ENCODE peak calls at places on chromosomes 16 and 17, in seven cellular contexts. O, W, T, M, Y, C and K are unnamed samples. For H3K4me1, the result is how much of the 10 kb centered on the place peaks cover.

GRCh38 chr16:85377388-85378144 is 235.6 kb upstream of the GSE1 start:
- DNase-seq in M (no peak), C (no peak), T (no peak), O (no peak), Y (no peak), W (no peak), K (no peak)

GRCh38 chr16:57528499-57529323 is 7.7 kb downstream of the CCDC102A start:
- DNase-seq in Y (peak), M (no peak), O (no peak), W (no peak), C (peak), T (no peak), K (peak)

GRCh38 chr17:15238064-15238463 is 27.1 kb downstream of the PMP22 start:
- DNase-seq in M (no peak), C (no peak), T (no peak), O (no peak), Y (no peak), W (no peak), K (no peak)

GRCh38 chr16:46996391-46996790 is 22.9 kb upstream of the DNAJA2 start:
- DNase-seq in T (no peak), C (no peak), O (no peak), Y (no peak), W (no peak), M (no peak), K (no peak)

GRCh38 chr16:54265558-54266213 is 20.9 kb downstream of the IRX3 start:
- DNase-seq in M (no peak), Y (no peak), C (no peak), W (no peak), O (no peak), T (no peak), K (peak)

GRCh38 chr17:50063516-50064252 is 7.8 kb downstream of the ITGA3 start:
- DNase-seq in O (no peak), W (no peak), C (no peak), T (no peak), Y (no peak), M (no peak), K (no peak)

GRCh38 chr17:70313031-70313430 is 143.7 kb downstream of the KCNJ2 start:
- DNase-seq in O (no peak), Y (no peak), C (no peak), T (no peak), M (no peak), W (no peak), K (no peak)

GRCh38 chr16:74451951-74452758 is 30.9 kb upstream of the CLEC18B start:
- DNase-seq in M (peak), W (no peak), C (no peak), O (no peak), T (no peak), Y (no peak), K (no peak)

GRCh38 chr17:69572747-69573146 is 158.2 kb downstream of the MAP2K6 start:
- DNase-seq in T (no peak), Y (no peak), M (no peak), C (no peak), O (no peak), W (no peak), K (no peak)

GRCh38 chr16:19188406-19188805 is 20.4 kb downstream of the SYT17 start:
- DNase-seq in O (no peak), W (no peak), M (peak), T (no peak), Y (no peak), C (no peak), K (no peak)

GRCh38 chr17:2889256-2889655 is 93.0 kb downstream of the RAP1GAP2 start:
- DNase-seq in Y (peak), O (no peak), C (no peak), M (no peak), W (no peak), T (no peak), K (no peak)

GRCh38 chr17:50108556-50108955 is 13.4 kb downstream of the PDK2 start:
- DNase-seq in O (no peak), M (no peak), T (no peak), C (no peak), W (no peak), Y (no peak), K (no peak)

GRCh38 chr17:64216385-64217248 is 46.4 kb downstream of the TEX2 start:
- DNase-seq in M (peak), O (no peak), Y (peak), C (no peak), T (peak), W (peak), K (peak)

GRCh38 chr17:10073026-10073425 is 125.4 kb downstream of the GAS7 start:
- DNase-seq in T (no peak), C (peak), W (no peak), M (no peak), Y (no peak), O (no peak), K (no peak)

GRCh38 chr16:47695746-47696145 is 234.6 kb downstream of the PHKB start:
- DNase-seq in O (no peak), Y (no peak), C (no peak), W (no peak), T (no peak), M (peak), K (no peak)

GRCh38 chr16:11576427-11577289 is 10.1 kb downstream of the LITAF start:
- DNase-seq in O (no peak), C (no peak), W (no peak), Y (no peak), M (no peak), T (peak), K (no peak)

GRCh38 chr16:58306327-58306726 is 11.5 kb upstream of the PRSS54 start:
- DNase-seq in T (peak), M (peak), Y (peak), W (no peak), C (no peak), O (no peak), K (no peak)

GRCh38 chr17:77772461-77772897 is 186.0 kb upstream of the TNRC6C start:
- DNase-seq in T (peak), C (no peak), M (peak), O (peak), W (peak), Y (peak), K (peak)

GRCh38 chr16:57985204-57986121 is 14.5 kb upstream of the CNGB1 start:
- DNase-seq in T (peak), O (no peak), C (peak), M (peak), Y (peak), W (no peak), K (no peak)

GRCh38 chr16:53061701-53062159 is 6.9 kb downstream of the CHD9 start:
- DNase-seq in C (no peak), Y (no peak), W (no peak), T (peak), O (no peak), M (no peak), K (peak)

GRCh38 chr16:72149676-72150464 is 22.1 kb downstream of the PMFBP1 start:
- DNase-seq in M (no peak), W (no peak), T (no peak), Y (no peak), C (no peak), O (no peak), K (no peak)

GRCh38 chr16:73853968-73854367 is 442.6 kb upstream of the PSMD7 start:
- DNase-seq in W (no peak), T (no peak), O (no peak), C (no peak), M (no peak), Y (no peak), K (no peak)

GRCh38 chr16:23209606-23210005 is 27.1 kb downstream of the SCNN1G start:
- DNase-seq in W (no peak), O (no peak), C (no peak), T (no peak), Y (peak), M (no peak), K (no peak)

GRCh38 chr16:50295541-50296132 is 29.3 kb downstream of the ADCY7 start:
- DNase-seq in W (no peak), O (no peak), C (no peak), Y (no peak), M (no peak), T (no peak), K (peak)

GRCh38 chr17:55577687-55578086 is 66.4 kb upstream of the SMIM36 start:
- DNase-seq in W (no peak), M (no peak), C (no peak), T (peak), Y (no peak), O (no peak), K (no peak)

DNA sequence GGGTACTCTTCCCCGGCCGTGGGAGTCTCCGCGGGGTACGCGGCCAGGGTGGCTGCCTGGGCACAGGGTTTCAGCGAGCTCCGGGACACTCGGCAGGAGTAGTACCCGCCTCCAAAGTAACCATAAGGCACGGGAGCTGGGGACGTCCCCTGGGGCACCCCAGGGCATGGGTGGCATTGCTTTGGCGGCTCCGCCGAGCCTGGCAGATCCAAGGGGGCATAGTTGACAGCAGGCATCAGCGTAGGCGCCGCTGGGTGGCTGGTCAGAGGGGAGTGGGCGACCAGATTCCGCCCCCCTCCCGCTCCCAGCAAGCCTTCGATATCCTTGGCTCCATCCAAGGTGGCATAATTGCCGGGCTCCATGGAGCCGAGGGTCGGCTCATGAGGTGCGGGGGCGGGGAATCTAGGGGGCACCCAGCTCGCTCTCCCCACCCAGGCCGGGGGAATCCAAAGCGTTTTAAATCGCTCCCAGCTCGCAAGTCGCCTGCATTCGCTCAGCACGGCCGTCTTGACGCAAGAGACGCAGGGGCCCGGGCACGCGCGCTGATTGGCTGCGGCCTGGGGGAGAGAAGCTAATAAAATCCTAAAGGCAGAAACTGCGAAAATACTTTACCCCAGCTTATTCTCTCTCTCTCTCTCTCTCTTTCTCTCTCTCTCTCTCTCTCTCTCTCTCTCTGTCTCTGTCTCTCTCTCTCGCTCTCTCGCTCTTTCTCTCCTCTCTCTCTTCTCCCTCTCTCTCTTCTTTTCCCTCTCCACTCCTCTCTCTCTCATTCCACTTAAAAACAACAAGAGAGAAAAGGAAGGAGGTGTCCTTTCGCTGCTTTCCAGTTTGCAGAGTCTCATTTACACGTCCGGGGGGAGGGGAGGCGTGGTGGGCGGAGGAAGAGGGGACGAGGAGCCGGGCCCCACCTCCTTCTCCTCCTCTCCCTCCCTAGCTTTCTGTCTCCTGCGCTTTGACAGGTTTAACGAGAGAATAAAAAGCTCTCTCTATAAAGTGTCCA is at the start of gene HOXB13:
- DNase-seq in W (no peak), C (peak), Y (no peak), O (no peak), M (peak), T (no peak), K (no peak)
- TF ChIP-seq POLR2A in W (no peak), C (peak), Y (no peak), O (no peak), M (no peak), T (no peak), K (no peak)

DNA sequence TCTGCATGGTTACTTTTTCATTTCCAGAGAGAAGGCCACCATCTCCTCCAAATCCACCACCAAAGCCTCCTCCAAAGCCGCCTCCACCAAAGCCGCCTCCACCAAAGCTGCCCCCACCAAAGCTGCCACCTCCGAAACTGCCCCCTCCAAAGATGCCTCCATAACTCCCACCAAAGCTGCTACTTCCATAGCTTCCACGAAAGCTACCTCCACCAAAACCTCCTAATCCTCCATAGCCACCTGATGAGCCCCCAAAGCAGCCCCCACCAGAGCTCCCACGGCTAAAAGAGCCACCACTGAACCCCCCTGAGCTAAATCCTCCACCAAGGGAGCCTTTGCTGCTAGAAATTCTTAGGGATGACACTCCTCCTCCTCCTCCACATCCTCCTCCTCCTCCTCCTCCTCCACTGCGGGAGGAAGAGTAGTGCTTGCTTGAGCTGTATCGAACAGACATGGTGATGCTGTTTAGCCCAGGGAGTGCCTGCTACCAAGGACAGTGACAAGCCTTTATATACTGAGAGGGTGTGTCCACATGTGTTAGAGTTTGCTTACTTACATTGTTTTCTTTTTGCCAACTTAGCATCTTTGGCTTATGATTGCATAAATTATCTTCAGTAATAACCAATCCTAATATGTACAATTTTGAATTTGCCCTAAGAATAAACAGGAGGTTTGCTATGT is at the start of gene KRT10:
- DNase-seq in C (no peak), W (no peak), O (no peak), T (no peak), Y (no peak), M (no peak), K (no peak)
- H3K4me3 ChIP-seq in C (no peak), W (no peak), O (no peak), T (no peak), Y (no peak), M (no peak), K (no peak)

GRCh38 chr16:70705056-70705455 is 19.2 kb upstream of the MTSS2 start:
- DNase-seq in O (no peak), Y (no peak), W (no peak), T (no peak), M (no peak), C (no peak), K (no peak)

GRCh38 chr16:70703041-70703834 is 17.4 kb upstream of the MTSS2 start:
- DNase-seq in C (peak), Y (peak), M (no peak), T (no peak), O (no peak), W (no peak), K (no peak)

GRCh38 chr16:70702624-70703023 is 16.8 kb upstream of the MTSS2 start:
- DNase-seq in M (no peak), T (no peak), O (no peak), C (no peak), Y (no peak), W (no peak), K (no peak)

GRCh38 chr16:70704586-70704985 is 18.7 kb upstream of the MTSS2 start:
- DNase-seq in W (no peak), Y (no peak), C (no peak), O (no peak), T (no peak), M (no peak), K (no peak)

GRCh38 chr16:70703835-70704381 is 18.1 kb upstream of the MTSS2 start:
- DNase-seq in O (no peak), M (no peak), W (no peak), T (no peak), C (no peak), Y (no peak), K (no peak)
- H3K4me1 ChIP-seq in O (under half), M (under half), W (half or more), T (under half), C (half or more), Y (half or more), K (under half)

GRCh38 chr17:17751996-17752821 is 71.0 kb downstream of the RAI1 start:
- DNase-seq in W (peak), T (peak), O (peak), C (peak), Y (peak), M (peak), K (peak)
- TF ChIP-seq POLR2A in W (peak), T (peak), O (peak), C (no peak), Y (peak), M (peak), K (peak)

DNA sequence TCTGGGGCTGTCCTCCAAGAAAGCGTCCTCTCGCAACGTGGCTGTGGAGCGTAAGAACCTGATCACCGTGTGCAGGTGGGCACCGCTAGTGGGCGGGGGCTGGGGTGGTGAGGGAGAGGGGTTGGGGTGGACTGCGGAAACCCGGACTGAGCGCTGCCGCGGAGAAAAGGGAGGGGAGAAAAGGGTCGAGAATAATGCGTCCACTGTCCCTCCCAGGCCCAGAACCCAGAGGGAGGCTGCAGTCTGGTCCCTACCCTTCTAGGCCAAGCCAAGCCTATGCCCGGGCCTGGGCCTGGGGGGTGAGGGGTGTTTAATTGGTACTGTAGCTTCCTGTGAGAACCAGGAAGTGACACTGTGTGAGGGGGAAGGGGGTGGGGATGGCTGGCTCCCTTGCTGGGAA is 464 bp downstream of the RUNDC3A start:
- DNase-seq in C (no peak), Y (peak), T (no peak), W (no peak), O (no peak), M (no peak), K (no peak)
- H3K4me3 ChIP-seq in C (peak), Y (no peak), T (peak), W (peak), O (peak), M (no peak), K (no peak)